ENCODE peak calls at places on chromosomes 1 and 21, in four cellular contexts. W is pancreas, C is GM10248, U is cardiac fibroblast. X is an unnamed sample.

GRCh38 chr1:54645806-54646676 is 4.5 kb downstream of the MROH7 start:
- DNase-seq in C (no peak), W (no peak), U (peak), X (no peak)

GRCh38 chr21:43936186-43936967 is 71.4 kb downstream of the AGPAT3 start:
- DNase-seq in W (peak), C (no peak), U (no peak), X (no peak)

GRCh38 chr1:197890936-197891335 is 11.5 kb upstream of the C1orf53 start:
- DNase-seq in W (no peak), C (no peak), U (no peak), X (no peak)

GRCh38 chr1:167821969-167822685 is 91.8 kb downstream of the ADCY10 start:
- DNase-seq in W (no peak), U (peak), C (no peak), X (no peak)

GRCh38 chr1:36115200-36115669 is 9.8 kb downstream of the COL8A2 start:
- DNase-seq in C (no peak), U (peak), W (peak), X (no peak)

GRCh38 chr1:2927393-2927792 is 93.9 kb upstream of the ACTRT2 start:
- DNase-seq in W (no peak), C (no peak), U (no peak), X (no peak)

GRCh38 chr1:207958376-207959139 is 47.6 kb upstream of the CD34 start:
- DNase-seq in C (no peak), W (no peak), U (no peak), X (no peak)

GRCh38 chr1:151492120-151492519 is 19.1 kb upstream of the CGN start:
- DNase-seq in W (no peak), C (no peak), U (no peak), X (no peak)

GRCh38 chr1:22121421-22121911 is 21.4 kb downstream of the WNT4 start:
- DNase-seq in U (no peak), W (no peak), C (no peak), X (peak)

GRCh38 chr1:19372602-19373001 is 60.5 kb downstream of the SLC66A1 start:
- DNase-seq in U (no peak), W (no peak), C (no peak), X (no peak)

GRCh38 chr1:1422465-1423244 is 1.6 kb upstream of the ANKRD65 start:
- DNase-seq in C (peak), W (peak), U (no peak), X (no peak)

GRCh38 chr21:39142972-39143371 is 40.3 kb downstream of the PSMG1 start:
- DNase-seq in C (no peak), W (no peak), U (no peak), X (no peak)

GRCh38 chr1:202237052-202237451 is 43.5 kb downstream of the LGR6 start:
- DNase-seq in C (peak), W (no peak), U (peak), X (no peak)

GRCh38 chr21:46559291-46559983 is 45.4 kb downstream of the S100B start:
- DNase-seq in W (no peak), U (no peak), C (peak), X (no peak)

GRCh38 chr1:115312752-115313151 is 25.3 kb downstream of the NGF start:
- DNase-seq in W (no peak), C (no peak), U (no peak), X (no peak)

GRCh38 chr1:111463029-111463683 is 10.6 kb upstream of the C1orf162 start:
- DNase-seq in W (no peak), U (peak), C (no peak), X (no peak)

GRCh38 chr1:97906567-97907228 is 14.1 kb downstream of the DPYD start:
- DNase-seq in C (no peak), W (no peak), U (peak), X (peak)

GRCh38 chr1:150696151-150696550 is 803 bp downstream of the GOLPH3L start:
- DNase-seq in U (no peak), W (no peak), C (no peak), X (no peak)

GRCh38 chr1:12220890-12221289 is 8.9 kb upstream of the VPS13D start:
- DNase-seq in U (peak), W (no peak), C (no peak), X (no peak)

GRCh38 chr1:111197598-111198289 is 2.7 kb downstream of the DENND2D start:
- DNase-seq in U (peak), W (no peak), C (no peak), X (no peak)

GRCh38 chr1:220732621-220733020 is 15.5 kb upstream of the MTARC2 start:
- DNase-seq in C (no peak), U (no peak), W (no peak), X (no peak)

GRCh38 chr1:113439272-113439660 is 49.0 kb downstream of the MAGI3 start:
- DNase-seq in C (no peak), U (no peak), W (no peak), X (no peak)

GRCh38 chr1:94846286-94846685 is 26.1 kb downstream of the SLC44A3 start:
- DNase-seq in C (no peak), W (no peak), U (peak), X (no peak)

GRCh38 chr1:42479621-42480020 is 16.5 kb downstream of the CCDC30 start:
- DNase-seq in W (no peak), C (no peak), U (no peak), X (peak)

GRCh38 chr1:55400560-55400959 is 185.4 kb upstream of the USP24 start:
- DNase-seq in W (no peak), C (no peak), U (no peak), X (no peak)

GRCh38 chr1:235088907-235089306 is 39.7 kb downstream of the TOMM20 start:
- DNase-seq in U (no peak), W (no peak), C (no peak), X (no peak)

GRCh38 chr1:211603191-211603701 is 24.3 kb upstream of the SLC30A1 start:
- DNase-seq in C (no peak), U (no peak), W (no peak), X (no peak)

GRCh38 chr1:15213333-15213732 is 33.7 kb upstream of the FHAD1 start:
- DNase-seq in U (peak), C (no peak), W (no peak), X (no peak)

GRCh38 chr1:36781098-36781497 is 253.2 kb downstream of the GRIK3 start:
- DNase-seq in W (no peak), U (no peak), C (no peak), X (no peak)

GRCh38 chr1:22907528-22907927 is 65.1 kb downstream of the LACTBL1 start:
- DNase-seq in C (no peak), U (no peak), W (no peak), X (no peak)

GRCh38 chr1:907611-908451 is 15.9 kb upstream of the SAMD11 start:
- DNase-seq in C (no peak), W (peak), U (no peak), X (no peak)